ENCODE peak calls at places on chromosomes 16 and 17, in ten cellular contexts. One of them, this sample, is unnamed.

GRCh38 chr17:39823407-39824054 is 40.6 kb downstream of the IKZF3 start:
- DNase-seq in mucosa of descending colon: no peak
- DNase-seq in adrenal gland: no peak
- DNase-seq in CD4-positive, CD25-positive, alpha-beta regulatory T cell: no peak
- DNase-seq in astrocyte: no peak
- DNase-seq in breast epithelium: no peak
- DNase-seq in adipocyte: no peak
- DNase-seq in SJCRH30: no peak
- DNase-seq in BE2C: no peak
- DNase-seq in colonic mucosa: no peak
- DNase-seq in this sample: no peak

GRCh38 chr17:15917021-15917438 is 27.9 kb upstream of the ADORA2B start:
- DNase-seq in mucosa of descending colon: no peak
- DNase-seq in adrenal gland: no peak
- DNase-seq in CD4-positive, CD25-positive, alpha-beta regulatory T cell: no peak
- DNase-seq in astrocyte: no peak
- DNase-seq in breast epithelium: no peak
- DNase-seq in adipocyte: no peak
- DNase-seq in SJCRH30: no peak
- DNase-seq in BE2C: no peak
- DNase-seq in colonic mucosa: no peak
- DNase-seq in this sample: no peak

GRCh38 chr17:27810211-27810901 is 10.0 kb upstream of the NOS2 start:
- DNase-seq in mucosa of descending colon: no peak
- DNase-seq in adrenal gland: peak; percentile 44
- DNase-seq in CD4-positive, CD25-positive, alpha-beta regulatory T cell: no peak
- DNase-seq in astrocyte: no peak
- DNase-seq in breast epithelium: no peak
- DNase-seq in adipocyte: no peak
- DNase-seq in SJCRH30: no peak
- DNase-seq in BE2C: no peak
- DNase-seq in colonic mucosa: no peak
- DNase-seq in this sample: no peak

GRCh38 chr16:22787456-22788189 is 26.3 kb upstream of the HS3ST2 start:
- DNase-seq in mucosa of descending colon: peak; percentile 16
- DNase-seq in adrenal gland: no peak
- DNase-seq in CD4-positive, CD25-positive, alpha-beta regulatory T cell: no peak
- DNase-seq in astrocyte: peak; percentile 12
- DNase-seq in breast epithelium: no peak
- DNase-seq in adipocyte: peak; percentile 15
- DNase-seq in SJCRH30: no peak
- DNase-seq in BE2C: peak; percentile 74
- DNase-seq in colonic mucosa: no peak
- DNase-seq in this sample: no peak

GRCh38 chr16:49659356-49659755 is 196.6 kb downstream of the ZNF423 start:
- DNase-seq in mucosa of descending colon: no peak
- DNase-seq in adrenal gland: no peak
- DNase-seq in CD4-positive, CD25-positive, alpha-beta regulatory T cell: no peak
- DNase-seq in astrocyte: no peak
- DNase-seq in breast epithelium: no peak
- DNase-seq in adipocyte: peak; percentile 9
- DNase-seq in SJCRH30: peak; percentile 51
- DNase-seq in BE2C: no peak
- DNase-seq in colonic mucosa: no peak
- DNase-seq in this sample: no peak

GRCh38 chr16:2088759-2089358 is 41.1 kb downstream of the TSC2 start:
- DNase-seq in mucosa of descending colon: no peak
- DNase-seq in adrenal gland: no peak
- DNase-seq in CD4-positive, CD25-positive, alpha-beta regulatory T cell: no peak
- DNase-seq in astrocyte: no peak
- DNase-seq in breast epithelium: no peak
- DNase-seq in adipocyte: no peak
- DNase-seq in SJCRH30: no peak
- DNase-seq in BE2C: no peak
- DNase-seq in colonic mucosa: no peak
- DNase-seq in this sample: no peak

GRCh38 chr17:49359990-49360795 is 1.9 kb downstream of the ZNF652 start:
- DNase-seq in mucosa of descending colon: peak; percentile 23
- DNase-seq in adrenal gland: peak; percentile 48
- DNase-seq in CD4-positive, CD25-positive, alpha-beta regulatory T cell: no peak
- DNase-seq in astrocyte: no peak
- DNase-seq in breast epithelium: no peak
- DNase-seq in adipocyte: peak; percentile 46
- DNase-seq in SJCRH30: no peak
- DNase-seq in BE2C: no peak
- DNase-seq in colonic mucosa: no peak
- DNase-seq in this sample: no peak

GRCh38 chr17:933168-934083 is 46.1 kb downstream of the NXN start:
- DNase-seq in mucosa of descending colon: no peak
- DNase-seq in adrenal gland: no peak
- DNase-seq in CD4-positive, CD25-positive, alpha-beta regulatory T cell: no peak
- DNase-seq in astrocyte: peak; percentile 100
- DNase-seq in breast epithelium: no peak
- DNase-seq in adipocyte: peak; percentile 88
- DNase-seq in SJCRH30: peak; percentile 46
- DNase-seq in BE2C: no peak
- DNase-seq in colonic mucosa: no peak
- DNase-seq in this sample: no peak

GRCh38 chr17:61816538-61816937 is 46.8 kb downstream of the BRIP1 start:
- DNase-seq in mucosa of descending colon: no peak
- DNase-seq in adrenal gland: no peak
- DNase-seq in CD4-positive, CD25-positive, alpha-beta regulatory T cell: no peak
- DNase-seq in astrocyte: peak; percentile 2
- DNase-seq in breast epithelium: no peak
- DNase-seq in adipocyte: peak; percentile 23
- DNase-seq in SJCRH30: no peak
- DNase-seq in BE2C: no peak
- DNase-seq in colonic mucosa: no peak
- DNase-seq in this sample: no peak

GRCh38 chr16:88287219-88287618 is 95.5 kb upstream of the ZNF469 start:
- DNase-seq in mucosa of descending colon: no peak
- DNase-seq in adrenal gland: peak; percentile 70
- DNase-seq in CD4-positive, CD25-positive, alpha-beta regulatory T cell: no peak
- DNase-seq in astrocyte: no peak
- DNase-seq in breast epithelium: no peak
- DNase-seq in adipocyte: no peak
- DNase-seq in SJCRH30: no peak
- DNase-seq in BE2C: no peak
- DNase-seq in colonic mucosa: no peak
- DNase-seq in this sample: no peak

DNA sequence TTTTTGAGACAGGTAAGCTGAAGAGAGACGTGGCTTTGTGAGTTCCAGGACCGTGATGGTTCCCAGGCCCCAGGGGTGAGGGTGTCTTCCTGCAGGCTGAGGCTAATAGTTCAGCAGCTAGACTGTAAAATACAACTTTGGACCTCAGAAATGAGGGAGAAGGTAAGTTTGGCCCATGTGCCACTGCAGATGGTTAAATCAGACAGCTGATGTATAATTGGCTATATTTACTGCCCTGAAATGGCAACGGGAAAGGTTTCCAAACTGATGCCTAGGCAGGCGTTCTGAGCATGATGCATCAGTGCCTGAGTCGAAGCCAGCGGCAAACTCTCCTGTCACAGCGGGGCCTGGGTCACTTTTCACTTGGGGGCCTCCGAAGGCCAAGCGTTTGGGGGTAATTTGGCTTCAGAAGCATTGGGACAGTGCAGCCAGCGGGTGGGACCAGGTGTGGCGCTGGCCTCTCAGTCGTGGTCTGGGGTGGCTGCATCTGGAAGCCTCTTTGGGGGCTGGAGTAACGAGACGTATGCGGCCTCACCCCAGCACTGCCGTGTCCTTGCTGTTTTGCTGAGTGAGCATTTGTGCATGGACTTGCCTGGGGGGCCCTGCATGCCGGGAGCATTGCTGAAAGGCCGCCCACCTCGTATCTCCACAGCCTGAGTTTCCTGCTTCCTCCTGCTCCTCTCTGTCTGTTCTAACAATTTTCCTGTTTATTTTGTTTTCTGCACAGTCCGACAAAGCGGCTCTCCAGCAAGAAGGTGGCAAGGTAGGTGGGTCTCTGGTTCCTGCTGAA is 31.2 kb upstream of the CAPN15 start:
- DNase-seq in mucosa of descending colon: no peak
- DNase-seq in adrenal gland: no peak
- DNase-seq in CD4-positive, CD25-positive, alpha-beta regulatory T cell: no peak
- DNase-seq in astrocyte: no peak
- DNase-seq in breast epithelium: no peak
- DNase-seq in adipocyte: no peak
- DNase-seq in SJCRH30: no peak
- DNase-seq in BE2C: no peak
- DNase-seq in colonic mucosa: no peak
- DNase-seq in this sample: no peak
- H3K9me3 ChIP-seq in mucosa of descending colon: no peaks in the 10 kb centered on the region
- H3K9me3 ChIP-seq in adrenal gland: no peaks in the 10 kb centered on the region
- H3K9me3 ChIP-seq in CD4-positive, CD25-positive, alpha-beta regulatory T cell: no peaks in the 10 kb centered on the region
- H3K9me3 ChIP-seq in astrocyte: no peaks in the 10 kb centered on the region
- H3K9me3 ChIP-seq in breast epithelium: no peaks in the 10 kb centered on the region
- H3K9me3 ChIP-seq in adipocyte: no peaks in the 10 kb centered on the region
- H3K9me3 ChIP-seq in SJCRH30: no peaks in the 10 kb centered on the region
- H3K9me3 ChIP-seq in BE2C: no peaks in the 10 kb centered on the region
- H3K9me3 ChIP-seq in colonic mucosa: no peaks in the 10 kb centered on the region
- H3K9me3 ChIP-seq in this sample: no peaks in the 10 kb centered on the region

DNA sequence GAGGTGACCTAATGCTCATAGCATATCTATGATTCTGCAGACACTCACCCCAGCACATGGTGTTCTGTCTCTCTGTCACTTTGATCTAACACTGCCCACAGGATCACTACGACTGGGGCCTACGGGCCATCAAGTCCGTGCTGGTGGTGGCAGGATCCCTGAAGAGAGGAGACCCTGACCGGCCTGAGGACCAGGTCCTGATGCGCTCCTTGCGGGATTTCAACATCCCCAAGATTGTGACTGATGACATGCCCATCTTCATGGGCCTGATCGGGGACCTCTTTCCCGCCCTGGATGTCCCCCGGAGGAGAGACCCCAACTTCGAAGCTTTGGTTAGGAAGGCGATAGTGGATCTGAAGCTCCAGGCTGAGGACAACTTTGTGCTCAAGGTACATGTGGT is 146.4 kb downstream of the DNAH9 start:
- DNase-seq in mucosa of descending colon: no peak
- DNase-seq in adrenal gland: no peak
- DNase-seq in CD4-positive, CD25-positive, alpha-beta regulatory T cell: no peak
- DNase-seq in astrocyte: no peak
- DNase-seq in breast epithelium: no peak
- DNase-seq in adipocyte: no peak
- DNase-seq in SJCRH30: no peak
- DNase-seq in BE2C: no peak
- DNase-seq in colonic mucosa: no peak
- DNase-seq in this sample: no peak
- H3K4me1 ChIP-seq in mucosa of descending colon: no peaks in the 10 kb centered on the region
- H3K4me1 ChIP-seq in adrenal gland: no peaks in the 10 kb centered on the region
- H3K4me1 ChIP-seq in CD4-positive, CD25-positive, alpha-beta regulatory T cell: no peaks in the 10 kb centered on the region
- H3K4me1 ChIP-seq in astrocyte: no peaks in the 10 kb centered on the region
- H3K4me1 ChIP-seq in breast epithelium: no peaks in the 10 kb centered on the region
- H3K4me1 ChIP-seq in adipocyte: no peaks in the 10 kb centered on the region
- H3K4me1 ChIP-seq in SJCRH30: no peaks in the 10 kb centered on the region
- H3K4me1 ChIP-seq in BE2C: no peaks in the 10 kb centered on the region
- H3K4me1 ChIP-seq in colonic mucosa: no peaks in the 10 kb centered on the region
- H3K4me1 ChIP-seq in this sample: no peaks in the 10 kb centered on the region

GRCh38 chr17:77464988-77465357 is 324.2 kb downstream of the SEC14L1 start:
- DNase-seq in mucosa of descending colon: no peak
- DNase-seq in adrenal gland: no peak
- DNase-seq in CD4-positive, CD25-positive, alpha-beta regulatory T cell: no peak
- DNase-seq in astrocyte: no peak
- DNase-seq in breast epithelium: no peak
- DNase-seq in adipocyte: no peak
- DNase-seq in SJCRH30: no peak
- DNase-seq in BE2C: no peak
- DNase-seq in colonic mucosa: no peak
- DNase-seq in this sample: no peak

GRCh38 chr17:77465358-77466041 is 324.7 kb downstream of the SEC14L1 start:
- DNase-seq in mucosa of descending colon: peak; percentile 67
- DNase-seq in adrenal gland: peak; percentile 82
- DNase-seq in CD4-positive, CD25-positive, alpha-beta regulatory T cell: peak; percentile 82
- DNase-seq in astrocyte: peak; percentile 64
- DNase-seq in breast epithelium: no peak
- DNase-seq in adipocyte: peak; percentile 49
- DNase-seq in SJCRH30: no peak
- DNase-seq in BE2C: no peak
- DNase-seq in colonic mucosa: peak; percentile 67
- DNase-seq in this sample: no peak

GRCh38 chr17:77467513-77467912 is 326.7 kb downstream of the SEC14L1 start:
- DNase-seq in mucosa of descending colon: no peak
- DNase-seq in adrenal gland: no peak
- DNase-seq in CD4-positive, CD25-positive, alpha-beta regulatory T cell: no peak
- DNase-seq in astrocyte: no peak
- DNase-seq in breast epithelium: no peak
- DNase-seq in adipocyte: no peak
- DNase-seq in SJCRH30: no peak
- DNase-seq in BE2C: no peak
- DNase-seq in colonic mucosa: no peak
- DNase-seq in this sample: no peak

GRCh38 chr17:77466140-77466539 is 325.4 kb downstream of the SEC14L1 start:
- DNase-seq in mucosa of descending colon: no peak
- DNase-seq in adrenal gland: no peak
- DNase-seq in CD4-positive, CD25-positive, alpha-beta regulatory T cell: no peak
- DNase-seq in astrocyte: no peak
- DNase-seq in breast epithelium: no peak
- DNase-seq in adipocyte: no peak
- DNase-seq in SJCRH30: no peak
- DNase-seq in BE2C: no peak
- DNase-seq in colonic mucosa: no peak
- DNase-seq in this sample: no peak

DNA sequence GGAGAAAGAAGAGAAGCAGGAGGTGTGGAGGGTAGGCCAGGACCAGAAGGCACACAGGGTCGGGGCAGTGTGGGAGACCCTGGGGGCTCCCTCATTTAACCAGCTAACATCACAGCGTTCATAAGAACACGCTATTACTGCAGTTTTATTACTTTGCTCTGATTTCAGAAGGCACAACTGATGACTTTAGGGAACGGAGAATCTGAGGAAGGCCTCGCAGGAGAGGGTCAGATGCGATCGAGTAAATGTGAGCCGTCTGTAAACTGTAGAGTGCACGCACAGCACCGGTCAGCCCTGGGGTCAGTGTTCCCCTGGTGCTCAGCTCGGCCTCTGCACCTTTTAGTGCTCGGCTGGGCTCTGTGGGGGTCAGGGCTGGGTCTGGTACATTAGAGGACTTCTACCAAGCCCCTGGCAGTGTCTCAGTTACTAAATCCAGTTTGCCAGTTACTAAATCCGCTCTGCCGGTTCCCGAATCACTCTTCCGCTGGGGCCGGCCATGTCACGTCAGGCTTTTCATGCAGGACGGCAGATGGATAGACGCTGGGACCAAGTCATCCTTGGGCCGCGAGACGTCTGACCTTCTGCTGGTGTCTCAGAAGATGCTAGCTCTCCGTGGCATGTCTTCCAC is 325.9 kb downstream of the SEC14L1 start:
- DNase-seq in mucosa of descending colon: no peak
- DNase-seq in adrenal gland: no peak
- DNase-seq in CD4-positive, CD25-positive, alpha-beta regulatory T cell: no peak
- DNase-seq in astrocyte: no peak
- DNase-seq in breast epithelium: no peak
- DNase-seq in adipocyte: no peak
- DNase-seq in SJCRH30: no peak
- DNase-seq in BE2C: no peak
- DNase-seq in colonic mucosa: no peak
- DNase-seq in this sample: no peak
- H3K4me3 ChIP-seq in mucosa of descending colon: no peak overlapping the region
- H3K4me3 ChIP-seq in adrenal gland: no peak overlapping the region
- H3K4me3 ChIP-seq in CD4-positive, CD25-positive, alpha-beta regulatory T cell: peak overlapping the region; percentile 18
- H3K4me3 ChIP-seq in astrocyte: no peak overlapping the region
- H3K4me3 ChIP-seq in breast epithelium: no peak overlapping the region
- H3K4me3 ChIP-seq in adipocyte: no peak overlapping the region
- H3K4me3 ChIP-seq in SJCRH30: no peak overlapping the region
- H3K4me3 ChIP-seq in BE2C: no peak overlapping the region
- H3K4me3 ChIP-seq in colonic mucosa: no peak overlapping the region
- H3K4me3 ChIP-seq in this sample: no peak overlapping the region

GRCh38 chr17:42787266-42787665 is 6.9 kb downstream of the WNK4 start:
- DNase-seq in mucosa of descending colon: no peak
- DNase-seq in adrenal gland: no peak
- DNase-seq in CD4-positive, CD25-positive, alpha-beta regulatory T cell: no peak
- DNase-seq in astrocyte: no peak
- DNase-seq in breast epithelium: no peak
- DNase-seq in adipocyte: no peak
- DNase-seq in SJCRH30: no peak
- DNase-seq in BE2C: no peak
- DNase-seq in colonic mucosa: no peak
- DNase-seq in this sample: no peak
- H3K9me3 ChIP-seq in mucosa of descending colon: no peaks in the 10 kb centered on the region
- H3K9me3 ChIP-seq in adrenal gland: no peaks in the 10 kb centered on the region
- H3K9me3 ChIP-seq in CD4-positive, CD25-positive, alpha-beta regulatory T cell: no peaks in the 10 kb centered on the region
- H3K9me3 ChIP-seq in astrocyte: no peaks in the 10 kb centered on the region
- H3K9me3 ChIP-seq in breast epithelium: no peaks in the 10 kb centered on the region
- H3K9me3 ChIP-seq in adipocyte: no peaks in the 10 kb centered on the region
- H3K9me3 ChIP-seq in SJCRH30: no peaks in the 10 kb centered on the region
- H3K9me3 ChIP-seq in BE2C: peaks cover 4% of the 10 kb centered on the region
- H3K9me3 ChIP-seq in colonic mucosa: no peaks in the 10 kb centered on the region
- H3K9me3 ChIP-seq in this sample: no peaks in the 10 kb centered on the region